ENCODE peak calls at places on chromosomes 1 and 21, in eight cellular contexts. B, I, V, E, Y, Q, Z and T are unnamed samples.
A peak's percentile ranks its signal among the peaks of the same experiment; 100 is the strongest.

GRCh38 chr1:64486193-64486592 is 16.3 kb downstream of the CACHD1 start:
- DNase-seq in I (no peak), B (no peak), Z (no peak), V (no peak), E (no peak), Q (no peak), Y (no peak), T (no peak)

GRCh38 chr1:61692155-61692783 is 32.7 kb downstream of the TM2D1 start:
- DNase-seq in V (no peak), Q (peak; percentile 50), B (no peak), Z (no peak), I (peak; percentile 42), Y (no peak), E (no peak), T (no peak)

GRCh38 chr1:244150665-244151064 is 99.6 kb downstream of the ZBTB18 start:
- DNase-seq in B (no peak), V (no peak), I (no peak), E (no peak), Q (no peak), Y (no peak), Z (no peak), T (no peak)

GRCh38 chr1:200530551-200531261 is 89.8 kb downstream of the KIF14 start:
- DNase-seq in V (no peak), E (no peak), Z (no peak), Q (no peak), B (no peak), Y (no peak), I (no peak), T (no peak)

GRCh38 chr1:74502432-74502831 is 10.0 kb downstream of the LRRC53 start:
- DNase-seq in I (peak; percentile 48), V (no peak), Y (no peak), Q (peak; percentile 59), B (no peak), Z (peak; percentile 85), E (no peak), T (peak; percentile 14)

GRCh38 chr1:178509608-178510007 is 3.3 kb upstream of the TEX35 start:
- DNase-seq in E (no peak), I (no peak), B (no peak), Q (no peak), Y (no peak), V (no peak), Z (no peak), T (no peak)

GRCh38 chr21:15480160-15480559 is 249.6 kb upstream of the USP25 start:
- DNase-seq in Y (no peak), E (no peak), B (no peak), I (no peak), V (no peak), Z (no peak), Q (no peak), T (no peak)

GRCh38 chr1:181551249-181551648 is 67.9 kb downstream of the CACNA1E start:
- DNase-seq in Z (peak; percentile 34), I (peak; percentile 23), B (no peak), V (no peak), Q (no peak), E (no peak), Y (no peak), T (no peak)

GRCh38 chr1:246687002-246687401 is 37.2 kb upstream of the SCCPDH start:
- DNase-seq in Z (peak; percentile 66), B (no peak), Q (no peak), I (no peak), V (no peak), E (no peak), Y (no peak), T (no peak)

GRCh38 chr1:37794372-37795339 is 1.0 kb downstream of the MANEAL start:
- DNase-seq in I (no peak), Q (no peak), Y (no peak), V (no peak), E (no peak), Z (peak; percentile 53), B (no peak), T (no peak)

GRCh38 chr1:107414550-107414949 is 273.7 kb downstream of the NTNG1 start:
- DNase-seq in I (no peak), V (no peak), Q (peak; percentile 21), Z (no peak), B (no peak), E (no peak), Y (no peak), T (no peak)

GRCh38 chr1:84985365-84985764 is 11.5 kb downstream of the MCOLN2 start:
- DNase-seq in Q (no peak), B (no peak), Z (no peak), Y (no peak), V (no peak), I (no peak), E (no peak), T (no peak)

GRCh38 chr21:26007911-26008579 is 162.5 kb downstream of the APP start:
- DNase-seq in E (no peak), Z (no peak), Q (peak; percentile 62), Y (no peak), I (no peak), V (no peak), B (no peak), T (no peak)

DNA sequence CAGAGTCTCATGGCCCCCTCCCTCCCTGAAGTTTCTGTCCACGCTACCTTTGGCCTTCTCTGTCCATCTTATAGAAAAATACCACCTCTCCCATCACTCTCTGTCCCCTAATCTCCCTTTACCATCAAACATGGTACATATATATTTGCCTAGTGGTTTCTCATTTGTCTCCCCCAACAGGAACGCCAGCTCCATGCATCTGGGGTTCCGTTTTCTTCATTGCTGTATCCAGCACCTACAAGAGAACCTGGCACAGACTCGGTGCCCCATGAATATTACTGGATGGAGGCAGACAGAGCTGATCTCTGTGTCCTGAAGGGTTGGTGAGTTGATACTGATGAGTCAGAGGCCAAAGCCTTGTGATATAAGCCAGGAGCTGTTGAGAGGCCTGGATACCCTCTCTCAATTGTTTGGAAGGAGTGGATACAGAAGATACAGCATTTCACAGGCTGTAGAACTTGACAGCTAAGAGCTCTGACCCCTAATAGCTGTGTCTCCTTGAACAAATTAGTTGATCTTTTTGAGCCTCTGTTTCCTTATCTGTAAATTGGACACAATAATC is 21.9 kb downstream of the HEYL start:
- DNase-seq in B (no peak), V (no peak), Y (no peak), I (no peak), Z (no peak), E (no peak), Q (no peak), T (no peak)
- H3K4me1 ChIP-seq in B (peaks cover under 1% of the 10 kb centered on the region), V (no peaks in the 10 kb centered on the region), Y (no peaks in the 10 kb centered on the region), I (no peaks in the 10 kb centered on the region), Z (no peaks in the 10 kb centered on the region), E (no peaks in the 10 kb centered on the region), Q (no peaks in the 10 kb centered on the region), T (no peaks in the 10 kb centered on the region)

DNA sequence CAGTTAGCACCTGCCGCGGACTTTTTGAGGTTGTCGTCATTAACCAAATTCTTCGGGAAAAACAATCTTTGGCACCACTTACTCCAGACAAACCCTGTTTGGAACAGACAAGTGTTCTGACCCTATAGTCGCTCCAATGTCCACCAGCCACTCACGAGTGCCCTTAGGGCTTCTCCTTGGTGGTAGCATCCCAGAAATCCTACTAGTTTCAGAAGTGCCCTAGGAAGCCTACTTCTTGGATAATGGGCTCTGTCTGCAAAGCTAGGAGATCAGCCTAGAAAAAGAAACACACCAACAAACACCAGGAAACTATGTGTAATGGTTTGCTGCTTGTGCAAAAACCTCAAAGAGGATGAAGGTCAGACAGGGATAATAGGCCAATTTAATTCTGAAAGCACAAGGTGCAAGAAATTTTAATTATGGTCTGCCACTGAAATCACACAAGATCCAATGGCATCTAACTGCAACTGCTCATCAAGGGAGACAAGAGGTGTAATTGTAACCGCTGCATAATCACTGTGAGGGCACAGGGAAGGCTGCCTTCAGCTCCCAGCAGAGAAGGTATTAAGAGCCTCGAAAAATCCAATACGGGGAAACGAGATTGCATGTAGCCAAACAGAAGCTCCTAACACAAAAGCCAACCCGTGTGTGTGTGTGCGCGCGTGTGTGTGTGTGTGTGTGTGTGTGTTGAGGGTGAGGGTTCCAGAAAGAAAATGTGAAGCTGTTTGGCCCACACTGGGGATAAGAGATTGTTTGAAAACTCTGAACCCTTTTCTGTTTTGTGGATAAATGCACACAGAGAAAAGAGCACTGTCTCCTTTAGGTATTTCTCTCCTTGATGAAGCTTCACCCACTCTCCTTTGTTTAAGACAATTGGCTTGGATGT is 2.2 kb downstream of the WLS start:
- DNase-seq in Q (peak; percentile 47), Z (peak; percentile 38), E (no peak), Y (no peak), B (no peak), I (peak; percentile 52), V (no peak), T (peak; percentile 21)
- H3K27ac ChIP-seq in Q (peak overlapping the region; percentile 3), Z (no peak overlapping the region), E (peak overlapping the region; percentile 92), Y (no peak overlapping the region), B (peak overlapping the region; percentile 79), I (peak overlapping the region; percentile 79), V (peak overlapping the region; percentile 82), T (peak overlapping the region; percentile 87)

GRCh38 chr1:156064615-156065014 is 3.7 kb downstream of the RAB25 start:
- DNase-seq in E (no peak), Q (peak; percentile 14), Y (no peak), Z (no peak), V (no peak), B (no peak), I (no peak), T (no peak)

GRCh38 chr1:156062189-156062588 is 1.2 kb downstream of the RAB25 start:
- DNase-seq in Z (no peak), V (no peak), B (no peak), E (no peak), I (no peak), Y (no peak), Q (peak; percentile 53), T (no peak)

GRCh38 chr1:156065212-156065611 is 4.3 kb downstream of the RAB25 start:
- DNase-seq in I (no peak), B (no peak), V (no peak), Q (no peak), Z (no peak), Y (no peak), E (no peak), T (no peak)

GRCh38 chr1:156063997-156064285 is 3.0 kb downstream of the RAB25 start:
- DNase-seq in B (no peak), V (no peak), Y (no peak), E (no peak), I (no peak), Z (no peak), Q (no peak), T (no peak)

DNA sequence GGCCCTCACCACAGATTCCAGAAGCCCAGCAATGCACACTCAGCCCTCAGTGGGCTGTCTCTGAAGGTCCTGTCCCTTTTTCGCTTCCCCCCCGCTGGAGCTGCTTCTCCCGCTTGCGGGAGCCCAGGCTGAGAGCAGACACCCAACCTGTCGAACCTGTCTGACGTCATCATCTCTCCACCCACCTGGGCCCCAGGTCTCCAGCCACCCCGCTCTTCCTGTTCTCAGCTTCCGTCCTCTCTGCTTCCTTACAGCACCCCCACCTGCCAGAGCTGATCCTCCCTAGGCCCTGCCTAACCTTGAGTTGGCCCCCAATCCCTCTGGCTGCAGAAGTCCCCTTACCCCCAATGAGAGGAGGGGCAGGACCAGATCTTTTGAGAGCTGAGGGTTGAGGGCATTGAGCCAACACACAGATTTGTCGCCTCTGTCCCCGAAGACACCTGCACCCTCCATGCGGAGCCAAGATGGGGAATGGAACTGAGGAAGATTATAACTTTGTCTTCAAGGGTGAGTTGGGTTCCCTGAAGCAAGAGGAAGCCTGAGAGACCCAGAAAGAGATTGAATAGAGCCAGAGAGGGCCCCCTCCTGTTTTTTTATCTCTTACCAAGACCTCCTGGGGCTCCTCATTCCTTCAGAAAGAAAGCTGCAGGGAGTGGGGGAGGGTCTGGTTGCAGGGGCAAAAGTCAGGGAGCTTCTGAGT is at the start of gene RAB25:
- DNase-seq in E (peak; percentile 90), Q (no peak), V (no peak), B (peak; percentile 84), I (no peak), Y (no peak), Z (peak; percentile 96), T (no peak)
- H3K4me3 ChIP-seq in E (peak within 1 kb of the TSS; percentile 64), Q (no peak within 1 kb of the TSS), V (no peak within 1 kb of the TSS), B (peak within 1 kb of the TSS; percentile 49), I (no peak within 1 kb of the TSS), Y (no peak within 1 kb of the TSS), Z (peak within 1 kb of the TSS; percentile 59), T (no peak within 1 kb of the TSS)

GRCh38 chr1:22452401-22452963 is 831 bp downstream of the ZBTB40 start:
- DNase-seq in B (no peak), E (no peak), I (peak; percentile 44), Z (no peak), Q (peak; percentile 84), V (peak; percentile 27), Y (peak; percentile 24), T (no peak)
- H3K4me1 ChIP-seq in B (peaks cover 24% of the 10 kb centered on the region), E (no peaks in the 10 kb centered on the region), I (peaks cover 15% of the 10 kb centered on the region), Z (peaks cover 17% of the 10 kb centered on the region), Q (peaks cover 17% of the 10 kb centered on the region), V (no peaks in the 10 kb centered on the region), Y (peaks cover 5% of the 10 kb centered on the region), T (peaks cover 18% of the 10 kb centered on the region)